ENCODE peak calls at places on chromosomes 2 and 18, in six cellular contexts. One of them, this sample, is unnamed.

GRCh38 chr2:173196080-173196479 is 120.4 kb downstream of the MAP3K20 start:
- DNase-seq in fibroblast of lung: no peak
- DNase-seq in GM23248: no peak
- DNase-seq in A673: no peak
- DNase-seq in neural progenitor cell: peak; percentile 68
- DNase-seq in K562: no peak
- DNase-seq in this sample: no peak

GRCh38 chr2:126399001-126399400 is 257.0 kb upstream of the GYPC start:
- DNase-seq in K562: no peak
- DNase-seq in fibroblast of lung: no peak
- DNase-seq in A673: peak; percentile 3
- DNase-seq in neural progenitor cell: no peak
- DNase-seq in GM23248: no peak
- DNase-seq in this sample: peak; percentile 25

GRCh38 chr18:45639424-45639823 is 24.1 kb downstream of the SLC14A2 start:
- DNase-seq in fibroblast of lung: no peak
- DNase-seq in A673: no peak
- DNase-seq in K562: no peak
- DNase-seq in neural progenitor cell: no peak
- DNase-seq in GM23248: no peak
- DNase-seq in this sample: no peak

GRCh38 chr18:9619545-9619944 is 5.2 kb upstream of the PPP4R1 start:
- DNase-seq in GM23248: peak; percentile 80
- DNase-seq in A673: peak; percentile 55
- DNase-seq in neural progenitor cell: no peak
- DNase-seq in fibroblast of lung: peak; percentile 93
- DNase-seq in K562: no peak
- DNase-seq in this sample: no peak

GRCh38 chr2:170235860-170236638 is 58.1 kb downstream of the MYO3B start:
- DNase-seq in A673: peak; percentile 80
- DNase-seq in K562: peak; percentile 83
- DNase-seq in fibroblast of lung: peak; percentile 45
- DNase-seq in neural progenitor cell: peak; percentile 84
- DNase-seq in GM23248: peak; percentile 52
- DNase-seq in this sample: peak; percentile 61

GRCh38 chr2:62396880-62397279 is 109.1 kb downstream of the TMEM17 start:
- DNase-seq in A673: no peak
- DNase-seq in K562: no peak
- DNase-seq in fibroblast of lung: no peak
- DNase-seq in neural progenitor cell: no peak
- DNase-seq in GM23248: no peak
- DNase-seq in this sample: no peak

GRCh38 chr2:200788129-200788718 is 23.5 kb upstream of the BZW1 start:
- DNase-seq in K562: no peak
- DNase-seq in A673: no peak
- DNase-seq in neural progenitor cell: no peak
- DNase-seq in fibroblast of lung: peak; percentile 70
- DNase-seq in GM23248: peak; percentile 68
- DNase-seq in this sample: no peak

GRCh38 chr2:27703638-27704341 is 40.1 kb downstream of the SLC4A1AP start:
- DNase-seq in GM23248: peak; percentile 93
- DNase-seq in A673: peak; percentile 88
- DNase-seq in K562: peak; percentile 87
- DNase-seq in fibroblast of lung: peak; percentile 87
- DNase-seq in neural progenitor cell: peak; percentile 88
- DNase-seq in this sample: peak; percentile 83

GRCh38 chr18:4589056-4589800 is 134.1 kb upstream of the DLGAP1 start:
- DNase-seq in A673: no peak
- DNase-seq in K562: no peak
- DNase-seq in GM23248: no peak
- DNase-seq in fibroblast of lung: no peak
- DNase-seq in neural progenitor cell: no peak
- DNase-seq in this sample: no peak

GRCh38 chr2:174174741-174175140 is 73.6 kb downstream of the OLA1 start:
- DNase-seq in GM23248: no peak
- DNase-seq in fibroblast of lung: no peak
- DNase-seq in A673: no peak
- DNase-seq in K562: no peak
- DNase-seq in neural progenitor cell: no peak
- DNase-seq in this sample: no peak

GRCh38 chr2:119756837-119757236 is 2.9 kb upstream of the PTPN4 start:
- DNase-seq in A673: no peak
- DNase-seq in K562: peak; percentile 57
- DNase-seq in GM23248: peak; percentile 96
- DNase-seq in neural progenitor cell: no peak
- DNase-seq in fibroblast of lung: peak; percentile 94
- DNase-seq in this sample: no peak

GRCh38 chr2:237060518-237061312 is 25.0 kb upstream of the COPS8 start:
- DNase-seq in fibroblast of lung: peak; percentile 59
- DNase-seq in A673: peak; percentile 67
- DNase-seq in K562: peak; percentile 33
- DNase-seq in neural progenitor cell: peak; percentile 82
- DNase-seq in GM23248: peak; percentile 80
- DNase-seq in this sample: peak; percentile 56

GRCh38 chr2:18546586-18546985 is 13.9 kb downstream of the RDH14 start:
- DNase-seq in K562: no peak
- DNase-seq in GM23248: no peak
- DNase-seq in fibroblast of lung: no peak
- DNase-seq in A673: peak; percentile 54
- DNase-seq in neural progenitor cell: no peak
- DNase-seq in this sample: peak; percentile 62

GRCh38 chr18:28422577-28422976 is 245.6 kb upstream of the CDH2 start:
- DNase-seq in GM23248: no peak
- DNase-seq in neural progenitor cell: no peak
- DNase-seq in fibroblast of lung: no peak
- DNase-seq in A673: no peak
- DNase-seq in K562: no peak
- DNase-seq in this sample: no peak

GRCh38 chr18:74951165-74951760 is 257.7 kb downstream of the PTGR3 start:
- DNase-seq in neural progenitor cell: no peak
- DNase-seq in GM23248: peak; percentile 80
- DNase-seq in fibroblast of lung: peak; percentile 94
- DNase-seq in K562: no peak
- DNase-seq in A673: no peak
- DNase-seq in this sample: peak; percentile 49

GRCh38 chr2:23452397-23452796 is 67.4 kb downstream of the KLHL29 start:
- DNase-seq in neural progenitor cell: no peak
- DNase-seq in GM23248: no peak
- DNase-seq in fibroblast of lung: no peak
- DNase-seq in A673: no peak
- DNase-seq in K562: no peak
- DNase-seq in this sample: no peak

GRCh38 chr2:24409700-24410556 is 49.6 kb upstream of the ITSN2 start:
- DNase-seq in K562: peak; percentile 66
- DNase-seq in A673: peak; percentile 83
- DNase-seq in neural progenitor cell: peak; percentile 81
- DNase-seq in GM23248: peak; percentile 82
- DNase-seq in fibroblast of lung: peak; percentile 61
- DNase-seq in this sample: peak; percentile 64

GRCh38 chr2:241064008-241064801 is 37.9 kb downstream of the MTERF4 start:
- DNase-seq in K562: no peak
- DNase-seq in GM23248: no peak
- DNase-seq in neural progenitor cell: no peak
- DNase-seq in fibroblast of lung: no peak
- DNase-seq in A673: no peak
- DNase-seq in this sample: peak; percentile 48

GRCh38 chr2:10533811-10534321 is 85.7 kb upstream of the ODC1 start:
- DNase-seq in fibroblast of lung: peak; percentile 76
- DNase-seq in K562: no peak
- DNase-seq in GM23248: peak; percentile 73
- DNase-seq in A673: no peak
- DNase-seq in neural progenitor cell: no peak
- DNase-seq in this sample: no peak

GRCh38 chr2:40412456-40412855 is 39.4 kb downstream of the SLC8A1 start:
- DNase-seq in A673: no peak
- DNase-seq in K562: no peak
- DNase-seq in fibroblast of lung: peak; percentile 64
- DNase-seq in neural progenitor cell: no peak
- DNase-seq in GM23248: peak; percentile 46
- DNase-seq in this sample: no peak

GRCh38 chr2:144516981-144517824 is 2.7 kb downstream of the ZEB2 start:
- DNase-seq in K562: peak; percentile 52
- DNase-seq in GM23248: peak; percentile 98
- DNase-seq in A673: peak; percentile 83
- DNase-seq in neural progenitor cell: peak; percentile 67
- DNase-seq in fibroblast of lung: peak; percentile 97
- DNase-seq in this sample: peak; percentile 39
- TF ChIP-seq EZH2 in K562: no peak
- TF ChIP-seq EZH2 in GM23248: no peak
- TF ChIP-seq EZH2 in A673: no peak
- TF ChIP-seq EZH2 in neural progenitor cell: no peak
- TF ChIP-seq EZH2 in fibroblast of lung: no peak
- TF ChIP-seq EZH2 in this sample: no peak

GRCh38 chr2:101307950-101308431 is 510 bp downstream of the RNF149 start:
- DNase-seq in GM23248: peak; percentile 51
- DNase-seq in A673: peak; percentile 23
- DNase-seq in fibroblast of lung: no peak
- DNase-seq in neural progenitor cell: peak; percentile 54
- DNase-seq in K562: no peak
- DNase-seq in this sample: peak; percentile 31
- H3K4me1 ChIP-seq in GM23248: peaks cover 24% of the 10 kb centered on the region
- H3K4me1 ChIP-seq in A673: peaks cover 17% of the 10 kb centered on the region
- H3K4me1 ChIP-seq in fibroblast of lung: peaks cover 9% of the 10 kb centered on the region
- H3K4me1 ChIP-seq in neural progenitor cell: peaks cover 11% of the 10 kb centered on the region
- H3K4me1 ChIP-seq in K562: peaks cover 16% of the 10 kb centered on the region
- H3K4me1 ChIP-seq in this sample: peaks cover 18% of the 10 kb centered on the region

GRCh38 chr2:202589582-202589949 is 45.2 kb upstream of the FAM117B start:
- DNase-seq in A673: no peak
- DNase-seq in fibroblast of lung: no peak
- DNase-seq in K562: no peak
- DNase-seq in GM23248: no peak
- DNase-seq in neural progenitor cell: peak; percentile 21
- DNase-seq in this sample: no peak

GRCh38 chr2:202592580-202592979 is 42.2 kb upstream of the FAM117B start:
- DNase-seq in GM23248: no peak
- DNase-seq in A673: no peak
- DNase-seq in K562: no peak
- DNase-seq in fibroblast of lung: peak; percentile 44
- DNase-seq in neural progenitor cell: no peak
- DNase-seq in this sample: no peak

GRCh38 chr2:202583709-202584219 is 51.0 kb upstream of the FAM117B start:
- DNase-seq in neural progenitor cell: no peak
- DNase-seq in GM23248: no peak
- DNase-seq in K562: no peak
- DNase-seq in fibroblast of lung: no peak
- DNase-seq in A673: no peak
- DNase-seq in this sample: no peak

GRCh38 chr2:202588647-202589581 is 45.9 kb upstream of the FAM117B start:
- DNase-seq in K562: peak; percentile 68
- DNase-seq in A673: peak; percentile 83
- DNase-seq in GM23248: peak; percentile 81
- DNase-seq in neural progenitor cell: peak; percentile 93
- DNase-seq in fibroblast of lung: peak; percentile 63
- DNase-seq in this sample: peak; percentile 74
- H3K27me3 ChIP-seq in K562: no peaks in the 10 kb centered on the region
- H3K27me3 ChIP-seq in A673: no peaks in the 10 kb centered on the region
- H3K27me3 ChIP-seq in GM23248: no peaks in the 10 kb centered on the region
- H3K27me3 ChIP-seq in neural progenitor cell: no peaks in the 10 kb centered on the region
- H3K27me3 ChIP-seq in fibroblast of lung: no peaks in the 10 kb centered on the region
- H3K27me3 ChIP-seq in this sample: no peaks in the 10 kb centered on the region

GRCh38 chr2:44768438-44769236 is 172.9 kb upstream of the SIX3 start:
- DNase-seq in A673: peak; percentile 98
- DNase-seq in K562: no peak
- DNase-seq in neural progenitor cell: peak; percentile 90
- DNase-seq in fibroblast of lung: no peak
- DNase-seq in GM23248: no peak
- DNase-seq in this sample: no peak
- TF ChIP-seq EZH2 in A673: no peak
- TF ChIP-seq EZH2 in K562: no peak
- TF ChIP-seq EZH2 in neural progenitor cell: no peak
- TF ChIP-seq EZH2 in fibroblast of lung: peak; percentile 65
- TF ChIP-seq EZH2 in GM23248: no peak
- TF ChIP-seq EZH2 in this sample: no peak

DNA sequence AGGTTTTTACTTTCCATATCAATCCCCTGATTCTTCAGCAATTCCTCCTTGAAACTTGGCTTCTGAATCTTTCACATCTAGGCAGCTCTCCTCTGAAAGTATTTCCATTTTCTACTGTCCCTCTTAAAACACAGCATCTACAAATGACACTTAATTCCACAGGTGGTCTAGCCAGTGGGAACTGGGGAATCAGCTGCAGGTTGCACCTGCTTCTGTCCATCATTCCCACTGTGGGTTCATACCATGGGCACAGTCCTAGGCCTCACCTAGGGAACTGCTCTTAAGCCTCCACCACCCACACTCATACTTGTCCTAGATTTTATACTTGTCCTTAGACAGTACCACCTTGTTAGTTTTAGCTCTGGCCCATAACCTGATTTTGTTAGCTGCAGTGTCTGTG is 2.2 kb downstream of the LOXL3 start:
- DNase-seq in neural progenitor cell: no peak
- DNase-seq in A673: no peak
- DNase-seq in GM23248: no peak
- DNase-seq in K562: no peak
- DNase-seq in fibroblast of lung: no peak
- DNase-seq in this sample: no peak
- H3K4me1 ChIP-seq in neural progenitor cell: peaks cover 16% of the 10 kb centered on the region
- H3K4me1 ChIP-seq in A673: peaks cover 5% of the 10 kb centered on the region
- H3K4me1 ChIP-seq in GM23248: peaks cover 32% of the 10 kb centered on the region
- H3K4me1 ChIP-seq in K562: peaks cover 66% of the 10 kb centered on the region
- H3K4me1 ChIP-seq in fibroblast of lung: peaks cover 7% of the 10 kb centered on the region
- H3K4me1 ChIP-seq in this sample: peaks cover 3% of the 10 kb centered on the region

DNA sequence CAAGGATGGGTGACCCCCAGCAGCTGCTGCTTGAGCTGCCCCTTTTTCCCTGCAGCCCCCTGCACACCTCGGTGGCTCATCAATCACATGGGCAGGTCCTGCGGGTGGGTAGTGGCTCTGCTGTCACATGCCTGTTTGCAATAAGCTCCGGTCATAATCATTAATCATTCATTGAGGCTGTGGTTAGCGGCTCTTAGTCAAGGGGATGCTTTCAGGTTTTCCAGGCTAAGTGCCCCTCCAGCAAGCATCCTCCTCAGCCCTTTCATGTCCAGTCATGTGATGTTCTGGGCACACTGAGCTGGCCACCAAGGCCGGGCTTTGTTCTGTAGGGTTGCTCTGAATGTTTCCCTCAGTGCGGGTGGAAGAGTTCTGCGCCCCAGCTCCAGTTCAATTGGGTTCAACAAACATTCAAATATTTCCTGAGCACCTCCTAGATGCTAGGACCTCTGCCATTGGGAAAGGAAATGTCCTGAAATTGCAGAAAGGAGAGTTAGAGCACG is 96.5 kb upstream of the LDAH start:
- DNase-seq in K562: no peak
- DNase-seq in A673: no peak
- DNase-seq in fibroblast of lung: no peak
- DNase-seq in GM23248: no peak
- DNase-seq in neural progenitor cell: no peak
- DNase-seq in this sample: no peak
- H3K27me3 ChIP-seq in K562: no peaks in the 10 kb centered on the region
- H3K27me3 ChIP-seq in A673: peaks cover 57% of the 10 kb centered on the region
- H3K27me3 ChIP-seq in fibroblast of lung: no peaks in the 10 kb centered on the region
- H3K27me3 ChIP-seq in GM23248: peaks cover 7% of the 10 kb centered on the region
- H3K27me3 ChIP-seq in neural progenitor cell: peaks cover 5% of the 10 kb centered on the region
- H3K27me3 ChIP-seq in this sample: no peaks in the 10 kb centered on the region

GRCh38 chr2:72915076-72915906 is 2.0 kb upstream of the EMX1 start:
- DNase-seq in neural progenitor cell: peak; percentile 45
- DNase-seq in fibroblast of lung: no peak
- DNase-seq in A673: no peak
- DNase-seq in GM23248: no peak
- DNase-seq in K562: no peak
- DNase-seq in this sample: no peak
- TF ChIP-seq EZH2 in neural progenitor cell: peak; percentile 67
- TF ChIP-seq EZH2 in fibroblast of lung: peak; percentile 94
- TF ChIP-seq EZH2 in A673: peak; percentile 90
- TF ChIP-seq EZH2 in GM23248: peak; percentile 97
- TF ChIP-seq EZH2 in K562: no peak
- TF ChIP-seq EZH2 in this sample: peak; percentile 98